ENCODE peak calls at places on chromosomes 11 and 22, in six cellular contexts. X is pancreas, M is gastrocnemius medialis, I is PC-3, B is heart left ventricle, Z is tibial nerve. J is an unnamed sample.

GRCh38 chr11:95243658-95244057 is 12.7 kb upstream of the SESN3 start:
- DNase-seq in X (no peak), M (no peak), I (no peak), B (no peak), Z (no peak), J (no peak)

GRCh38 chr11:129723964-129724291 is 91.7 kb upstream of the TMEM45B start:
- DNase-seq in X (no peak), M (no peak), I (no peak), B (no peak), Z (no peak), J (no peak)

GRCh38 chr11:2912038-2912410 is 17.2 kb downstream of the PHLDA2 start:
- DNase-seq in X (no peak), M (no peak), I (no peak), B (no peak), Z (no peak), J (no peak)

GRCh38 chr22:37561209-37562048 is 1.1 kb downstream of the CDC42EP1 start:
- DNase-seq in X (peak; percentile 99), M (peak; percentile 55), I (peak; percentile 84), B (peak; percentile 93), Z (peak; percentile 99), J (peak; percentile 84)

GRCh38 chr11:129785383-129786111 is 30.1 kb upstream of the TMEM45B start:
- DNase-seq in X (no peak), M (no peak), I (peak; percentile 86), B (no peak), Z (no peak), J (no peak)

GRCh38 chr11:36868380-36868779 is 270.3 kb upstream of the RAG2 start:
- DNase-seq in X (no peak), M (no peak), I (no peak), B (no peak), Z (no peak), J (no peak)

GRCh38 chr11:12284321-12285050 is 92.9 kb upstream of the PARVA start:
- DNase-seq in X (no peak), M (no peak), I (no peak), B (no peak), Z (peak; percentile 4), J (no peak)

GRCh38 chr11:119942583-119943338 is 195.2 kb downstream of the TRIM29 start:
- DNase-seq in X (no peak), M (no peak), I (no peak), B (no peak), Z (no peak), J (no peak)

GRCh38 chr22:50314455-50315288 is 7.2 kb upstream of the PLXNB2 start:
- DNase-seq in X (no peak), M (no peak), I (no peak), B (peak; percentile 51), Z (no peak), J (no peak)

GRCh38 chr22:36439481-36440271 is 41.8 kb downstream of the TXN2 start:
- DNase-seq in X (no peak), M (no peak), I (peak; percentile 65), B (peak; percentile 84), Z (no peak), J (no peak)

GRCh38 chr11:17639781-17640180 is 79.6 kb upstream of the MYOD1 start:
- DNase-seq in X (no peak), M (no peak), I (no peak), B (no peak), Z (no peak), J (no peak)

GRCh38 chr11:78138694-78139421 is 568 bp downstream of the ALG8 start:
- DNase-seq in X (no peak), M (no peak), I (peak; percentile 54), B (no peak), Z (no peak), J (no peak)

GRCh38 chr11:110356769-110357671 is 60.6 kb upstream of the RDX start:
- DNase-seq in X (no peak), M (no peak), I (peak; percentile 97), B (no peak), Z (no peak), J (no peak)

GRCh38 chr11:76459299-76459698 is 14.5 kb downstream of the EMSY start:
- DNase-seq in X (no peak), M (no peak), I (peak; percentile 46), B (no peak), Z (no peak), J (no peak)

GRCh38 chr22:32016081-32016480 is 27.0 kb upstream of the SLC5A1 start:
- DNase-seq in X (no peak), M (no peak), I (no peak), B (no peak), Z (no peak), J (no peak)

GRCh38 chr11:121929581-121929980 is 186.4 kb downstream of the BLID start:
- DNase-seq in X (no peak), M (no peak), I (peak; percentile 27), B (peak; percentile 41), Z (peak; percentile 38), J (no peak)

GRCh38 chr11:656866-657265 is 19.8 kb downstream of the DRD4 start:
- DNase-seq in X (no peak), M (no peak), I (no peak), B (no peak), Z (no peak), J (no peak)

GRCh38 chr11:132895340-132895739 is 637.0 kb downstream of the OPCML start:
- DNase-seq in X (no peak), M (no peak), I (no peak), B (no peak), Z (no peak), J (no peak)

GRCh38 chr22:43005106-43005505 is 9.8 kb downstream of the PACSIN2 start:
- DNase-seq in X (no peak), M (no peak), I (no peak), B (no peak), Z (no peak), J (no peak)

GRCh38 chr11:116931206-116931953 is 94.0 kb upstream of the APOA1 start:
- DNase-seq in X (no peak), M (no peak), I (peak; percentile 94), B (peak; percentile 37), Z (no peak), J (no peak)

GRCh38 chr11:72668645-72669347 is 5.4 kb downstream of the PDE2A start:
- DNase-seq in X (no peak), M (no peak), I (no peak), B (no peak), Z (no peak), J (no peak)

GRCh38 chr22:30506507-30506968 is 1.0 kb upstream of the SEC14L4 start:
- DNase-seq in X (no peak), M (no peak), I (no peak), B (no peak), Z (no peak), J (no peak)

GRCh38 chr11:57361926-57362325 is 19.0 kb downstream of the PRG3 start:
- DNase-seq in X (no peak), M (no peak), I (no peak), B (no peak), Z (no peak), J (no peak)

GRCh38 chr11:3830741-3831140 is 10.0 kb downstream of the RHOG start:
- DNase-seq in X (no peak), M (no peak), I (no peak), B (peak; percentile 7), Z (no peak), J (no peak)

GRCh38 chr22:35349704-35350538 is 31.0 kb upstream of the HMOX1 start:
- DNase-seq in X (no peak), M (peak; percentile 28), I (no peak), B (no peak), Z (no peak), J (no peak)

GRCh38 chr22:22431271-22432220 is 77.0 kb downstream of the ZNF280B start:
- DNase-seq in X (peak; percentile 68), M (no peak), I (peak; percentile 54), B (peak; percentile 55), Z (peak; percentile 70), J (peak; percentile 6)

GRCh38 chr22:43510226-43511070 is 98.6 kb downstream of the MPPED1 start:
- DNase-seq in X (no peak), M (no peak), I (no peak), B (no peak), Z (no peak), J (no peak)

GRCh38 chr11:130601141-130601540 is 152.7 kb downstream of the ADAMTS15 start:
- DNase-seq in X (no peak), M (peak; percentile 60), I (no peak), B (peak; percentile 84), Z (peak; percentile 77), J (no peak)

DNA sequence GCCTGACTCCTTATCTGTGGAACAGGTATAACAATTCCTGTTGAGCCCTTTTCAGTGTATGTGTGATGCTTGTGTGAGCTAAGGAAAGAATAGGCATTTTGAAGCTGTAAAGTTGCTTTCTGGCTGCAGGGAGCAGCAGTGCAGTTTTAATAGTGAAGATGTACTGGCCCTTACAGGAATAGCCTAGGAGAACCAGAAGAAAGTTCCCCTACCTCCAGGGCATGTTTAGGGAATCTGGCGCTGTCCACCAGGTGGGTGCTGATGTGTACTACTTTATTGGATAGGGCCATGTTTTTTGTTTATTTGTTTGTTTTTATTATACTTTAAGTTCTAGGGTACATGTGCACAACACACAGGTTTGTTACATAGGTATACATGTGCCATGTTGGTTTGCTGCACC is 11.5 kb downstream of the BMAL1 start:
- DNase-seq in X (no peak), M (no peak), I (peak; percentile 36), B (no peak), Z (no peak), J (no peak)
- TF ChIP-seq CTCF in X (no peak), M (no peak), I (peak; percentile 26), B (no peak), Z (no peak), J (no peak)

GRCh38 chr11:125168875-125169537 is 4.5 kb downstream of the PKNOX2 start:
- DNase-seq in X (no peak), M (no peak), I (no peak), B (no peak), Z (no peak), J (no peak)
- H3K4me1 ChIP-seq in X (peaks cover 68% of the 10 kb centered on the region), M (peaks cover 48% of the 10 kb centered on the region), I (peaks cover 7% of the 10 kb centered on the region), B (peaks cover 50% of the 10 kb centered on the region), Z (peaks cover 27% of the 10 kb centered on the region), J (peaks cover 35% of the 10 kb centered on the region)

DNA sequence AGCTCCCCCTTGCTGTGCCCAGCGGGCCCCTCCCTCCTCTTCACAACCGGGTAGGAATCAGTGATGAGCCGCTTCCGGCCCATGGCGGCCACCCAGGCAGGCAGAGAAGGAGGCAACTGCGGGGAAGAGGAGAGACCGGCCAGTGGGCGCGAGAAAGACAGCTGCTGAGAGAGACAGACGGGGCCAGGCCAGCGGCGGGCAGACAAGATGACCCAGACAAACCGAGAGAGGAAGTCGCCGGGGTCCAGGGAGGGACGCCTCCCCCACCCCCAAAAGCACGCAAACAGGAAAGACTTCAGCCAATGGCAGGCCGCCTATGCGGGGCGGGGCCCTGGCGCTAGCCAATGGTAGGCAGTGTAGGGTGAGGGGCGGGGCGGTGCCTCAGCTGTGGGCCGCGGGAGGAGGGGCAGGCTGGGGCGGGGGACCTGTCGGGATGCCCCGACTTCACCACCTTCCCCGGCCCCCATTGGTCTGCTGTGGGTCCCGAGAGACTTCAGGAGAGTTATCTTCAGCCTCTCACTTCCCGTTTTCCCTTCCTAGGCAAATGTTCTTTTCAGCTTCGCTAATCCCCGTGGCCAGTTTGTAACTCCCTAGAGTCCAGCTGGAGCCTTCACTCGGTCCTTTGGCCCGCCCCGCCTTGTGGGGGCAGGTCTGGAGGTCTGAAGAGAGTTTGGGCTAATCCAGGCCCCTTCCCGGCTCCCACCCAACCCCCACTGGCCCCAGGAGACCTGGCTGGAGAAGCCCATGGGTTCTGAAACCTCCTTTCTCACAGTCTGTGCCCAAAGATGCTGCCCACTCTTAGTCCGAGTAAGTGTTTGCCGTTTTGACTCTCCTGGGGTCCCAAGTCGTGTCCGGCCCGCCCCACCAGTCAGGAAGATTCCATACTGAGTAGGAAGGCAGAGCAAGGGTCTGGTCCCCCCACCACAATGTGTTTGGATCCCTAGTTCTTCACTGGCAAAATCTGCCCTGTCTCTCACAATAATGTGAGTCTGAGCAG is at the start of gene POLD4:
- DNase-seq in X (peak; percentile 97), M (peak; percentile 97), I (peak; percentile 98), B (peak; percentile 99), Z (peak; percentile 99), J (peak; percentile 95)
- TF ChIP-seq CTCF in X (no peak), M (no peak), I (no peak), B (no peak), Z (no peak), J (no peak)

GRCh38 chr22:45689195-45689594 is 17.6 kb downstream of the ATXN10 start:
- DNase-seq in X (no peak), M (no peak), I (no peak), B (no peak), Z (no peak), J (no peak)
- H3K4me1 ChIP-seq in X (peaks cover 27% of the 10 kb centered on the region), M (peaks cover 47% of the 10 kb centered on the region), I (peaks cover 87% of the 10 kb centered on the region), B (peaks cover 46% of the 10 kb centered on the region), Z (peaks cover 20% of the 10 kb centered on the region), J (peaks cover 67% of the 10 kb centered on the region)

J was measured in thoracic aorta.